ENCODE peak calls at places on chromosome 13, in four cellular contexts. X is heart right ventricle; C is HuH-7; U is stimulated activated CD8-positive, alpha-beta memory T cell treated with anti-CD3 and anti-CD28 coated beads, Interleukin-4, amount 100 ng/mL, for 48 hours. A is an unnamed sample.
A peak's percentile ranks its signal among the peaks of the same experiment; 100 is the strongest.

GRCh38 chr13:91166714-91167511 is 180.6 kb upstream of the MIR17HG start:
- DNase-seq in X (no peak), C (no peak), U (no peak), A (no peak)

GRCh38 chr13:100694722-100695644 is 20.4 kb upstream of the TMTC4 start:
- DNase-seq in X (no peak), C (peak; percentile 50), U (peak; percentile 35), A (no peak)

GRCh38 chr13:69970521-69970920 is 137.1 kb upstream of the ATXN8OS start:
- DNase-seq in X (no peak), C (no peak), U (no peak), A (no peak)

GRCh38 chr13:73303858-73304257 is 245.1 kb downstream of the KLF5 start:
- DNase-seq in X (no peak), C (no peak), U (peak; percentile 42), A (no peak)

GRCh38 chr13:40404407-40404806 is 262.0 kb downstream of the FOXO1 start:
- DNase-seq in X (no peak), C (no peak), U (no peak), A (no peak)

GRCh38 chr13:32125746-32126145 is 94.2 kb downstream of the FRY start:
- DNase-seq in X (no peak), C (no peak), U (no peak), A (no peak)

GRCh38 chr13:93547886-93548285 is 321.3 kb downstream of the GPC6 start:
- DNase-seq in X (no peak), C (no peak), U (no peak), A (no peak)

GRCh38 chr13:92989301-92989700 is 237.3 kb upstream of the GPC6 start:
- DNase-seq in X (no peak), C (no peak), U (no peak), A (no peak)

GRCh38 chr13:36310417-36311108 is 12.9 kb upstream of the CCDC169 start:
- DNase-seq in X (no peak), C (no peak), U (no peak), A (no peak)

GRCh38 chr13:112066624-112067004 is 335 bp upstream of the SOX1 start:
- DNase-seq in X (peak; percentile 55), C (no peak), U (peak; percentile 68), A (no peak)

GRCh38 chr13:82458169-82458568 is 1424.1 kb downstream of the SLITRK1 start:
- DNase-seq in X (no peak), C (no peak), U (no peak), A (no peak)

GRCh38 chr13:42876270-42876714 is 94.9 kb downstream of the FAM216B start:
- DNase-seq in X (no peak), C (no peak), U (no peak), A (no peak)

GRCh38 chr13:96229356-96229755 is 139.4 kb downstream of the HS6ST3 start:
- DNase-seq in X (no peak), C (peak; percentile 3), U (no peak), A (no peak)

GRCh38 chr13:19155321-19155861 is 26.2 kb downstream of the TUBA3C start:
- DNase-seq in X (no peak), C (no peak), U (no peak), A (no peak)

GRCh38 chr13:46469064-46469463 is 82.0 kb upstream of the RUBCNL start:
- DNase-seq in X (no peak), C (no peak), U (no peak), A (no peak)

GRCh38 chr13:48508001-48508400 is 24.9 kb downstream of the RCBTB2 start:
- DNase-seq in X (no peak), C (no peak), U (no peak), A (no peak)

GRCh38 chr13:26253787-26254582 is at the start of gene CDK8:
- DNase-seq in X (peak; percentile 92), C (peak; percentile 70), U (peak; percentile 91), A (peak; percentile 89)

GRCh38 chr13:66424417-66424816 is 805.7 kb downstream of the PCDH9 start:
- DNase-seq in X (no peak), C (no peak), U (no peak), A (no peak)

A was measured in uterus.